ENCODE peak calls at places on chromosome 19, in ten cellular contexts. P is endodermal cell, E is H1, G is HCT116, S is heart left ventricle, T is A549, B is aorta, U is lung, R is adrenal gland, I is transverse colon. Q is an unnamed sample.

GRCh38 chr19:56748443-56748842 is 76.9 kb upstream of the ZNF835 start:
- DNase-seq in P (no peak), E (no peak), G (no peak), S (no peak), T (no peak), B (no peak), U (no peak), R (peak), I (no peak), Q (no peak)

GRCh38 chr19:14073925-14074838 is 1.6 kb downstream of the MISP3 start:
- DNase-seq in P (no peak), E (peak), G (no peak), S (peak), T (no peak), B (no peak), U (no peak), R (peak), I (peak), Q (no peak)

GRCh38 chr19:19552811-19553210 is 14.7 kb downstream of the CILP2 start:
- DNase-seq in P (peak), E (peak), G (no peak), S (no peak), T (peak), B (no peak), U (no peak), R (no peak), I (peak), Q (no peak)

GRCh38 chr19:6020972-6021805 is 43.2 kb upstream of the RANBP3 start:
- DNase-seq in P (no peak), E (no peak), G (no peak), S (no peak), T (no peak), B (peak), U (no peak), R (no peak), I (no peak), Q (no peak)

GRCh38 chr19:44951179-44952159 is 3.7 kb upstream of the CLPTM1 start:
- DNase-seq in P (peak), E (peak), G (peak), S (peak), T (peak), B (no peak), U (peak), R (peak), I (peak), Q (peak)

GRCh38 chr19:2051771-2052704 is 994 bp upstream of the MKNK2 start:
- DNase-seq in P (no peak), E (no peak), G (no peak), S (no peak), T (no peak), B (no peak), U (no peak), R (no peak), I (peak), Q (no peak)

GRCh38 chr19:6378498-6378897 is 2.8 kb upstream of the PSPN start:
- DNase-seq in P (no peak), E (no peak), G (no peak), S (no peak), T (no peak), B (no peak), U (no peak), R (no peak), I (no peak), Q (no peak)

GRCh38 chr19:811511-812048 is 10.2 kb downstream of the PLPPR3 start:
- DNase-seq in P (peak), E (no peak), G (no peak), S (no peak), T (no peak), B (no peak), U (no peak), R (no peak), I (no peak), Q (no peak)

GRCh38 chr19:20453424-20453938 is 112.1 kb downstream of the ZNF737 start:
- DNase-seq in P (no peak), E (peak), G (no peak), S (no peak), T (no peak), B (no peak), U (no peak), R (no peak), I (no peak), Q (no peak)

GRCh38 chr19:4292515-4292914 is 9.7 kb downstream of the TMIGD2 start:
- DNase-seq in P (no peak), E (no peak), G (no peak), S (no peak), T (no peak), B (no peak), U (no peak), R (no peak), I (no peak), Q (no peak)

GRCh38 chr19:8831373-8831772 is 731 bp downstream of the ZNF558 start:
- DNase-seq in P (no peak), E (no peak), G (no peak), S (no peak), T (no peak), B (no peak), U (no peak), R (no peak), I (no peak), Q (no peak)

GRCh38 chr19:10211071-10211470 is 16.3 kb upstream of the DNMT1 start:
- DNase-seq in P (no peak), E (no peak), G (no peak), S (no peak), T (no peak), B (no peak), U (no peak), R (no peak), I (no peak), Q (no peak)

GRCh38 chr19:13022859-13023636 is 27.8 kb downstream of the NFIX start:
- DNase-seq in P (peak), E (no peak), G (no peak), S (peak), T (peak), B (peak), U (peak), R (peak), I (peak), Q (no peak)

GRCh38 chr19:48630289-48631036 is 6.7 kb downstream of the DBP start:
- DNase-seq in P (peak), E (peak), G (no peak), S (peak), T (no peak), B (peak), U (no peak), R (peak), I (peak), Q (no peak)

GRCh38 chr19:4738734-4739133 is 15.1 kb upstream of the DPP9 start:
- DNase-seq in P (no peak), E (no peak), G (no peak), S (no peak), T (no peak), B (no peak), U (no peak), R (no peak), I (no peak), Q (no peak)

GRCh38 chr19:11611730-11612129 is 14.4 kb downstream of the ZNF627 start:
- DNase-seq in P (no peak), E (no peak), G (no peak), S (no peak), T (no peak), B (no peak), U (no peak), R (no peak), I (no peak), Q (no peak)

GRCh38 chr19:18607222-18608101 is 863 bp upstream of the CRLF1 start:
- DNase-seq in P (peak), E (peak), G (no peak), S (no peak), T (no peak), B (no peak), U (no peak), R (no peak), I (no peak), Q (no peak)

GRCh38 chr19:1389033-1389940 is 5.6 kb downstream of the NDUFS7 start:
- DNase-seq in P (no peak), E (no peak), G (no peak), S (no peak), T (no peak), B (no peak), U (no peak), R (no peak), I (no peak), Q (no peak)

GRCh38 chr19:18663940-18664530 is 19.4 kb upstream of the CRTC1 start:
- DNase-seq in P (no peak), E (no peak), G (no peak), S (no peak), T (no peak), B (peak), U (no peak), R (no peak), I (no peak), Q (no peak)

GRCh38 chr19:38710416-38710702 is 33.9 kb downstream of the CAPN12 start:
- DNase-seq in P (no peak), E (no peak), G (no peak), S (no peak), T (no peak), B (no peak), U (no peak), R (no peak), I (no peak), Q (no peak)

GRCh38 chr19:36489920-36490415 is 607 bp upstream of the ZNF566 start:
- DNase-seq in P (peak), E (no peak), G (no peak), S (peak), T (peak), B (no peak), U (no peak), R (peak), I (peak), Q (peak)

GRCh38 chr19:36489139-36489919 is at the start of gene ZNF566:
- DNase-seq in P (peak), E (peak), G (peak), S (peak), T (peak), B (peak), U (peak), R (peak), I (peak), Q (peak)

GRCh38 chr19:36483653-36484052 is 5.7 kb downstream of the ZNF566 start:
- DNase-seq in P (no peak), E (no peak), G (no peak), S (no peak), T (no peak), B (no peak), U (no peak), R (no peak), I (no peak), Q (no peak)

GRCh38 chr19:36488118-36488815 is 1.1 kb downstream of the ZNF566 start:
- DNase-seq in P (no peak), E (no peak), G (no peak), S (no peak), T (peak), B (no peak), U (no peak), R (no peak), I (no peak), Q (no peak)

GRCh38 chr19:36488816-36489138 is 584 bp downstream of the ZNF566 start:
- DNase-seq in P (no peak), E (no peak), G (peak), S (peak), T (peak), B (no peak), U (no peak), R (no peak), I (no peak), Q (no peak)
- H3K4me3 ChIP-seq in P (peak), E (peak), G (peak), S (peak), T (peak), B (peak), U (peak), R (peak), I (peak), Q (peak)

DNA sequence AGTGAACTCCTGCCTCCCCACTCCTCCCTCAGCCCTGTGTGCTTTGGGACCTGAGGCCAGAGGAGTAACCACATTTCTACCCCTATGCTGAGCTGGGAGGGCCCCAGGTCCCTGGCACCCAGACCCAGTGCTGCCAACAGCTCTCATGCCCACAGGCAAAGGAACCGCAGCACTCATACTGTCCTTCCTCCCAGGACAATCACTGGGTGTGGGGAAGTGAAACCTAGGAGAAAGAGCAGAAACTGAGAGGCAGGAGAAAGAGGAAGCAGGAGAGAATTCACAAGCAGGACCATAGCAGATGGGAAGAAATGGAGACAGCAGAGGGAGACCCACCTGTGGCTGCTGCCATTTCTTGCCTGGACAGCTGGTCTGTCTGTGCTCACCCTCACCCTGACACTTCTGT is 18.8 kb downstream of the CCDC97 start:
- DNase-seq in P (no peak), E (no peak), G (no peak), S (no peak), T (no peak), B (no peak), U (no peak), R (no peak), I (no peak), Q (no peak)
- H3K27ac ChIP-seq in P (peak), E (no peak), G (peak), S (peak), T (peak), B (no peak), U (no peak), R (peak), I (peak), Q (no peak)

GRCh38 chr19:33634361-33635091 is 12.8 kb downstream of the CHST8 start:
- DNase-seq in P (no peak), E (no peak), G (no peak), S (peak), T (no peak), B (peak), U (no peak), R (no peak), I (no peak), Q (no peak)
- H3K4me3 ChIP-seq in P (no peak), E (no peak), G (no peak), S (no peak), T (no peak), B (no peak), U (no peak), R (no peak), I (no peak), Q (no peak)

GRCh38 chr19:55146648-55147218 is 2.3 kb downstream of the TNNT1 start:
- DNase-seq in P (peak), E (peak), G (peak), S (peak), T (peak), B (no peak), U (no peak), R (no peak), I (no peak), Q (no peak)
- H3K27ac ChIP-seq in P (no peak), E (peak), G (peak), S (peak), T (peak), B (no peak), U (peak), R (no peak), I (no peak), Q (no peak)

GRCh38 chr19:16232568-16232967 is 34.9 kb downstream of the AP1M1 start:
- DNase-seq in P (peak), E (no peak), G (no peak), S (no peak), T (no peak), B (no peak), U (no peak), R (no peak), I (no peak), Q (no peak)

GRCh38 chr19:16233081-16233776 is 35.5 kb downstream of the AP1M1 start:
- DNase-seq in P (peak), E (no peak), G (no peak), S (no peak), T (no peak), B (no peak), U (no peak), R (no peak), I (no peak), Q (no peak)

GRCh38 chr19:16233836-16234551 is 36.3 kb downstream of the AP1M1 start:
- DNase-seq in P (no peak), E (no peak), G (no peak), S (no peak), T (no peak), B (no peak), U (no peak), R (no peak), I (no peak), Q (no peak)

GRCh38 chr19:16234552-16235445 is 37.1 kb downstream of the AP1M1 start:
- DNase-seq in P (no peak), E (no peak), G (no peak), S (no peak), T (no peak), B (peak), U (no peak), R (no peak), I (no peak), Q (no peak)

DNA sequence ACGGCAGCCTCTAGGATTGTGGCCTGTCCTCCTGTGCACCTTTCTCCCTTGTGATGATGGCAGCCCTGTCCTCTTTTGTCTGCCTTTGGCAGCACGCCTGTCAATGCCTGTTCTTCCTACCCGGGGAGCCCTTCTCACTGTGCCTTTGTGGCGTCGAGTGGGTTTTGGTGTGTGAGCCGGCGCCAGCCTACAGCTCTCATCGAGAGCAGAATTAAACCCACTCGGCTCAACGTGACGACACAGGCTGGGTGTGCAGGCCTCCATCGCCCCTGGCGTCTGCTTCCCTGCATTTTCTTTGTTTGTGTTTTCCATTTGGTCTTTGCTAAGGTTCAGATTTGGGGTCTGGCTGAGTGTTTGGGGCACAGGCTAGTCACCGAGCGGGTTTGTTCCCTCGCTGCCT is 34.4 kb downstream of the AP1M1 start:
- DNase-seq in P (no peak), E (no peak), G (no peak), S (no peak), T (no peak), B (no peak), U (no peak), R (no peak), I (no peak), Q (no peak)
- H3K4me3 ChIP-seq in P (no peak), E (no peak), G (no peak), S (no peak), T (no peak), B (no peak), U (no peak), R (no peak), I (no peak), Q (no peak)

GRCh38 chr19:46762245-46762890 is 16.1 kb upstream of the STRN4 start:
- DNase-seq in P (no peak), E (no peak), G (no peak), S (no peak), T (no peak), B (no peak), U (no peak), R (no peak), I (no peak), Q (no peak)
- H3K27ac ChIP-seq in P (no peak), E (no peak), G (no peak), S (no peak), T (no peak), B (no peak), U (no peak), R (no peak), I (no peak), Q (no peak)

GRCh38 chr19:35032356-35032865 is 2.1 kb downstream of the SCN1B start:
- DNase-seq in P (no peak), E (no peak), G (no peak), S (no peak), T (no peak), B (no peak), U (no peak), R (no peak), I (no peak), Q (no peak)

GRCh38 chr19:35027851-35028599 is 2.2 kb upstream of the SCN1B start:
- DNase-seq in P (peak), E (no peak), G (no peak), S (no peak), T (no peak), B (no peak), U (no peak), R (no peak), I (no peak), Q (no peak)

GRCh38 chr19:35030257-35031071 is at the start of gene SCN1B:
- DNase-seq in P (peak), E (peak), G (peak), S (peak), T (peak), B (peak), U (peak), R (peak), I (peak), Q (no peak)

GRCh38 chr19:35031072-35031881 is 1.0 kb downstream of the SCN1B start:
- DNase-seq in P (peak), E (peak), G (no peak), S (peak), T (peak), B (no peak), U (no peak), R (no peak), I (no peak), Q (no peak)

GRCh38 chr19:35029737-35030256 is 473 bp upstream of the SCN1B start:
- DNase-seq in P (peak), E (peak), G (no peak), S (no peak), T (peak), B (peak), U (no peak), R (no peak), I (no peak), Q (no peak)
- H3K4me3 ChIP-seq in P (no peak), E (peak), G (peak), S (no peak), T (peak), B (peak), U (no peak), R (no peak), I (peak), Q (peak)

GRCh38 chr19:32208060-32208459 is 137.3 kb upstream of the ZNF507 start:
- DNase-seq in P (no peak), E (no peak), G (no peak), S (no peak), T (no peak), B (no peak), U (no peak), R (no peak), I (no peak), Q (no peak)
- H3K27ac ChIP-seq in P (no peak), E (no peak), G (no peak), S (no peak), T (no peak), B (no peak), U (no peak), R (no peak), I (no peak), Q (no peak)

Q was measured in iPS DF 6.9.